ENCODE peak calls at places on chromosome 15, in seven cellular contexts. I, G, B, T, D, Q and S are unnamed samples.

GRCh38 chr15:66771351-66771650 is 69.3 kb downstream of the SMAD6 start:
- DNase-seq in I (no peak), G (no peak), B (no peak), T (no peak), D (no peak), Q (no peak), S (no peak)

GRCh38 chr15:62454567-62455172 is 289.6 kb upstream of the C2CD4B start:
- DNase-seq in I (no peak), G (no peak), B (no peak), T (no peak), D (no peak), Q (no peak), S (no peak)

GRCh38 chr15:55389276-55389631 is 18.9 kb downstream of the CCPG1 start:
- DNase-seq in I (no peak), G (no peak), B (no peak), T (peak; percentile 67), D (no peak), Q (no peak), S (no peak)

GRCh38 chr15:75836953-75837321 is 6.3 kb upstream of the UBE2Q2 start:
- DNase-seq in I (peak; percentile 37), G (peak; percentile 51), B (no peak), T (no peak), D (no peak), Q (no peak), S (no peak)

GRCh38 chr15:67843571-67844387 is 3.9 kb upstream of the RNU6-1 start:
- DNase-seq in I (no peak), G (no peak), B (peak; percentile 92), T (no peak), D (no peak), Q (no peak), S (peak; percentile 50)

GRCh38 chr15:52069559-52069958 is 43.0 kb downstream of the BCL2L10 start:
- DNase-seq in I (no peak), G (peak; percentile 24), B (no peak), T (no peak), D (no peak), Q (no peak), S (no peak)

GRCh38 chr15:53836618-53837017 is 77.2 kb upstream of the WDR72 start:
- DNase-seq in I (no peak), G (no peak), B (no peak), T (no peak), D (no peak), Q (no peak), S (no peak)

GRCh38 chr15:93040288-93041158 is 48.5 kb downstream of the RGMA start:
- DNase-seq in I (no peak), G (no peak), B (no peak), T (no peak), D (no peak), Q (no peak), S (no peak)

GRCh38 chr15:79475312-79475711 is 43.2 kb downstream of the MINAR1 start:
- DNase-seq in I (no peak), G (no peak), B (no peak), T (no peak), D (no peak), Q (no peak), S (no peak)

GRCh38 chr15:64930778-64931240 is 19.1 kb downstream of the ANKDD1A start:
- DNase-seq in I (no peak), G (no peak), B (no peak), T (no peak), D (no peak), Q (peak; percentile 32), S (no peak)

GRCh38 chr15:68211656-68212320 is 6.7 kb upstream of the CALML4 start:
- DNase-seq in I (no peak), G (no peak), B (no peak), T (no peak), D (no peak), Q (no peak), S (no peak)

GRCh38 chr15:20644026-20644425 is 102.4 kb upstream of the GOLGA6L6 start:
- DNase-seq in I (no peak), G (no peak), B (no peak), T (no peak), D (no peak), Q (no peak), S (no peak)

GRCh38 chr15:58115692-58116091 is 22.5 kb upstream of the AQP9 start:
- DNase-seq in I (no peak), G (no peak), B (no peak), T (no peak), D (no peak), Q (no peak), S (peak; percentile 41)

GRCh38 chr15:59885832-59886231 is 118.3 kb upstream of the FOXB1 start:
- DNase-seq in I (no peak), G (no peak), B (no peak), T (no peak), D (no peak), Q (no peak), S (peak; percentile 18)

GRCh38 chr15:75947117-75947516 is 43.4 kb downstream of the FBXO22 start:
- DNase-seq in I (no peak), G (no peak), B (no peak), T (no peak), D (no peak), Q (no peak), S (peak; percentile 45)

GRCh38 chr15:24985224-24985623 is 30.4 kb downstream of the SNRPN start:
- DNase-seq in I (no peak), G (no peak), B (no peak), T (no peak), D (no peak), Q (no peak), S (no peak)

GRCh38 chr15:60212536-60212935 is 185.2 kb downstream of the ANXA2 start:
- DNase-seq in I (no peak), G (no peak), B (no peak), T (no peak), D (no peak), Q (no peak), S (peak; percentile 7)

DNA sequence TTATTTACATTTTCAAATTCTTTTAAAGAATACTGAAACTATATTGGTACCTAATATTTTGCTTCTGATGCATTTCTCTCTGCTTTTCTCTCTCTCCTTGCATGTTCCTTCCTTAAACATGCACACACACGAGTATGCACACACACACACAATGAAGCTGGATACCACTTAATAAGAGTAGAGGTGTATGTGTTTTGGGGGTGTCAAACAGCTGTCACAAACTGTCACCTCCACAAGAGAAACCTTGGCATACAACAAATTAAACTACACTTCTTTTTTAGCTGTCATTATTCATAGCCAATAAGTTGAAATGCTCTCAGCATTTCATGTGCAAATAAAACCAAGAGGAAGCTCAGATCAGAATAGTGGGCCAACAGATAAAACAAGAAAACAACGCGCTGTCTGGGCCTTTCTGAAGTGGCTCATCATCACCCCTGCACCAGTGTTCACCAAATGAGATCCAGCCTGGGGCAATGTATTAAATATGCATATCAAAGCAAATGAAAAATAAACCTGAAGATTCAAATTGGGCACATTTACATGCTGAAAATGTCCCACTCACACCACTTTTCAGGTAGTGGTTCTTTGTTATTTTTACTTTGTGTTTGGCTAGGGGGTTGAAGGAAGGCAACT is 9.7 kb downstream of the MEIS2 start:
- DNase-seq in I (no peak), G (no peak), B (no peak), T (no peak), D (no peak), Q (no peak), S (no peak)
- H3K4me1 ChIP-seq in I (peaks cover 4% of the 10 kb centered on the region), G (peaks cover 8% of the 10 kb centered on the region), B (peaks cover 17% of the 10 kb centered on the region), T (peaks cover 14% of the 10 kb centered on the region), D (no peaks in the 10 kb centered on the region), Q (no peaks in the 10 kb centered on the region), S (peaks cover 79% of the 10 kb centered on the region)

DNA sequence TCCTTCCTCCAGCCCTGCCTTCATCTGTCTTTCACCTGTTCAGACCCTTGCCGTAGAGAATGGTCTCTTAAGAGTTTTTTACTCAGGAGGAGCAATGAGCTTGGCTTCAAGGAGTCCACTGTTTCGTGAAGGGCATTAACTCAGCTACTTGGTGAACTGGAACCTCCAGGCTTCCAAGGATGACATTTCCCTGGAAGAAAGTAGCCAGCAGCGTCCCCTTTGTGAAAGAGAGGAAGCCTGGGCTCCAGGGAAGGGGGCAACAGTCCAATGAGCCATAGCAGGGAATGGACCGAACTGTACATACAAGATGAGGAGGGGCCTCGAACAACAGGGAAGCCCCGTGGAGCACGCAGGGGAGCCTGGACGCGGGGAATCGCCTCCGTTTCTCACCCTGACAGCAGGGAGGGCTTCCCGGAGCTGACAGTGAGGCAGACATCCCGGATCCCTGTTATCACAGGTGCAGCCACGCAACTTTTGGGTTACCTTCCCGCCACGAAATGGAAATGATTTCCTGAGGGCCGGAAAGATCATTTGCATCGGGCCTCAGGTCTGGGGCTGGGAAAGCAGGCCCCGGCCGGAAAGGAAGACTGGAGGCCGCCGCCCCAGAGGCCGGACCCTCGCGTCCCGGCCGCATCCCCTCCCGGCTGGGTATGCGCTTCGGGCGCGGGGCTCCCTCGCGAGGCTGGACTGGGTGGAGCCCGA is 514 bp upstream of the SPINT1 start:
- DNase-seq in I (no peak), G (no peak), B (no peak), T (no peak), D (no peak), Q (no peak), S (no peak)
- H3K4me3 ChIP-seq in I (no peak overlapping the region), G (no peak overlapping the region), B (peak overlapping the region; percentile 15), T (peak overlapping the region; percentile 17), D (no peak overlapping the region), Q (no peak overlapping the region), S (peak overlapping the region; percentile 39)

GRCh38 chr15:80485370-80486164 is 81.4 kb downstream of the ARNT2 start:
- DNase-seq in I (no peak), G (no peak), B (no peak), T (no peak), D (no peak), Q (no peak), S (no peak)

GRCh38 chr15:80487884-80488283 is 83.7 kb downstream of the ARNT2 start:
- DNase-seq in I (no peak), G (no peak), B (no peak), T (no peak), D (no peak), Q (no peak), S (no peak)

GRCh38 chr15:80482686-80483085 is 78.5 kb downstream of the ARNT2 start:
- DNase-seq in I (no peak), G (no peak), B (no peak), T (no peak), D (no peak), Q (no peak), S (no peak)

GRCh38 chr15:80483656-80484055 is 79.5 kb downstream of the ARNT2 start:
- DNase-seq in I (no peak), G (no peak), B (no peak), T (no peak), D (no peak), Q (no peak), S (peak; percentile 45)

DNA sequence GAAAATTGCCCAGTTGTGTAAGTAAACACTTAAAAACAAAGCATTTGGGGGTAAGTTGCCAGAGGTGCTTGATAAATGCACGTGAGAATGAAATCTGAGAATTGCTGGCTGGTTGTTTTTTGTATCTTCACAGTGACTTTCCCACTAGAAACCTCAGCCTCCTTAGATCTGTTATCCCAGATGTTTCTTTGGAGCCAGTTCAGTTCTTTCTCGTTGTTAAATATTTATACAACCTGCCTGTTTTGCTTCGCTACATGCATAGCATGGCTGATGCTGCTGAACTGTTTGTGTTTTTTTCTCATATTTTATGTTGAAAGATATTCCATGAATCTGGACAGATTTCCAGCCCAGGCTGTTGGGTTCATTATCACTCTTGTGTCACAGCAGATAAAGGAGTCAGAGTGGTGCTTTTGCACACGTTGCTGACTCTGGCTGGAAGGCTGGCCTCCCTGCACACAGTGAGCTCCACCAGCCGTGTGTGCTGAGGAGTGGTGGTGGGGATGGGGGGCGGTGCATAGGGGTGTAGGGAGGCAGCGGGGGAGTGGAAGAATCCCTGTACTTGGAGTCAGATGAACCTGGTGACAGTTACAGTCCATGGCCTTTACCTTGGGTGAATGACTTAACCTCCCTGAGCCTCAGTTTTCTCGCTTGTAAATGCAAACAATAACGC is 80.3 kb downstream of the ARNT2 start:
- DNase-seq in I (no peak), G (no peak), B (no peak), T (no peak), D (no peak), Q (no peak), S (no peak)
- H3K27ac ChIP-seq in I (no peak overlapping the region), G (no peak overlapping the region), B (no peak overlapping the region), T (no peak overlapping the region), D (no peak overlapping the region), Q (no peak overlapping the region), S (no peak overlapping the region)

GRCh38 chr15:71387825-71388224 is 272.6 kb downstream of the THSD4 start:
- DNase-seq in I (no peak), G (no peak), B (no peak), T (no peak), D (no peak), Q (no peak), S (no peak)
- H3K4me1 ChIP-seq in I (no peaks in the 10 kb centered on the region), G (peaks cover 40% of the 10 kb centered on the region), B (peaks cover 8% of the 10 kb centered on the region), T (no peaks in the 10 kb centered on the region), D (no peaks in the 10 kb centered on the region), Q (no peaks in the 10 kb centered on the region), S (peaks cover 5% of the 10 kb centered on the region)